ENCODE peak calls at places on chromosome 1, in four cellular contexts. O, D, Y and M are unnamed samples.

GRCh38 chr1:53187371-53187770 is 9.3 kb upstream of the CPT2 start:
- DNase-seq in O (no peak), D (no peak), Y (no peak), M (no peak)

GRCh38 chr1:201970334-201971159 is 11.9 kb upstream of the RNPEP start:
- DNase-seq in O (no peak), D (no peak), Y (no peak), M (no peak)

GRCh38 chr1:210259496-210259895 is 26.9 kb downstream of the SERTAD4 start:
- DNase-seq in O (no peak), D (no peak), Y (peak; percentile 47), M (peak; percentile 40)

GRCh38 chr1:8189931-8190483 is 127.9 kb upstream of the SLC45A1 start:
- DNase-seq in O (peak; percentile 100), D (no peak), Y (no peak), M (no peak)

GRCh38 chr1:77282187-77282865 is 507 bp downstream of the AK5 start:
- DNase-seq in O (no peak), D (peak; percentile 60), Y (peak; percentile 67), M (peak; percentile 53)

GRCh38 chr1:72845342-72845741 is 563.0 kb upstream of the NEGR1 start:
- DNase-seq in O (peak; percentile 0), D (peak; percentile 78), Y (peak; percentile 58), M (peak; percentile 49)

GRCh38 chr1:43530483-43531452 is at the start of gene PTPRF:
- DNase-seq in O (no peak), D (peak; percentile 81), Y (peak; percentile 87), M (peak; percentile 80)

GRCh38 chr1:24003331-24003972 is 23.3 kb upstream of the SRSF10 start:
- DNase-seq in O (peak; percentile 86), D (peak; percentile 59), Y (peak; percentile 47), M (no peak)

GRCh38 chr1:159510223-159510530 is 25.6 kb downstream of the OR10J5 start:
- DNase-seq in O (no peak), D (no peak), Y (no peak), M (peak; percentile 15)

GRCh38 chr1:100292711-100293110 is 26.7 kb downstream of the RTCA start:
- DNase-seq in O (no peak), D (no peak), Y (no peak), M (no peak)

GRCh38 chr1:67273591-67273990 is 34.1 kb upstream of the IL12RB2 start:
- DNase-seq in O (no peak), D (no peak), Y (no peak), M (no peak)

GRCh38 chr1:173347276-173347675 is 129.9 kb upstream of the PRDX6 start:
- DNase-seq in O (no peak), D (no peak), Y (peak; percentile 64), M (no peak)

GRCh38 chr1:59215766-59216291 is 81.1 kb upstream of the FGGY start:
- DNase-seq in O (no peak), D (no peak), Y (no peak), M (no peak)

GRCh38 chr1:8866792-8867415 is 11.6 kb downstream of the ENO1 start:
- DNase-seq in O (no peak), D (no peak), Y (no peak), M (no peak)

GRCh38 chr1:150613061-150613920 is 16.1 kb downstream of the ENSA start:
- DNase-seq in O (peak; percentile 79), D (no peak), Y (no peak), M (peak; percentile 87)

GRCh38 chr1:50158421-50158820 is 49.7 kb downstream of the ELAVL4 start:
- DNase-seq in O (no peak), D (no peak), Y (no peak), M (no peak)
- TF ChIP-seq CTCF in O (no peak), D (no peak), Y (no peak), M (no peak)

DNA sequence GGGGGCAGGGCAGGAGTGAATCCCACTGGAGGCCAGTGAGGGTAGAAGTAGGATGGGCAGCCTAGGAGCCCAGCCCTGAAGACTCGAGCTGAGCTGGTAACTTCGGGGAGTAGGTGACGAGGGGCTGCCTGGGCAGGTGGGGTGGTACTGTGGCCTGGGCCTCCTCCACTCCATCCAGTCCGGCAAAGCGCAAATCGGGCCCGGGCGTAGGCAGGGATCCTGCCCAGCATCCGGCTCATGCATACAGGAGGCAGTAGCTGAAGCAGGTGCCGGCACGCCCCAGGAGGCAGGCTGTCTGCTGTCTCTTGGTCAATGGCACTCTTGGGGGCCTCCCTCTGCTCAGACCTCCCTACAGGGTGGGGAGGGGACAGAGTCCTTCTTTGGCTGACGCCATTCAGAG is 1.3 kb upstream of the TNFRSF25 start:
- DNase-seq in O (no peak), D (no peak), Y (no peak), M (no peak)
- TF ChIP-seq EZH2 in O (no peak), D (no peak), Y (no peak), M (no peak)

DNA sequence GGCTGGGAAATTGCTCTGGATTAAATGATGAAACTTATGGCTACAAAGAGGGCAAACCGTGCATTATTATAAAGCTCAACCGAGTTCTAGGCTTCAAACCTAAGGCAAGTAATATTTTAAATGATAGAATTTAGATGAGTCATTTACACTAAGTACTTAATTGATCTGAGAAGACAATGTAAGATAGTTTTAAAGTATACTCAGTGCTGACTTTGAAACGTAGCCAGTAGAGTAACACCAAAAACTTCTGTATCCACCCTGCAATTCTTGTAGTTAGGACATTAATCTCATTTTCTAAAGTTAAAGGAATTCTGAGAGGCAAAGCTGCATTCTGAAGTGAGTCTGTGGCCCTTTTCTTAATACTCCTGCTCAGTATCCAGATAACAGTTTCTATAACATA is 20.8 kb downstream of the ATP1B1 start:
- DNase-seq in O (no peak), D (no peak), Y (no peak), M (no peak)
- TF ChIP-seq CTCF in O (no peak), D (no peak), Y (no peak), M (no peak)

GRCh38 chr1:208242829-208243521 is 1.2 kb downstream of the PLXNA2 start:
- DNase-seq in O (no peak), D (peak; percentile 66), Y (peak; percentile 78), M (peak; percentile 18)

GRCh38 chr1:208243522-208243850 is 698 bp downstream of the PLXNA2 start:
- DNase-seq in O (no peak), D (peak; percentile 38), Y (peak; percentile 58), M (peak; percentile 12)

GRCh38 chr1:208245185-208245705 is 1.1 kb upstream of the PLXNA2 start:
- DNase-seq in O (peak; percentile 85), D (peak; percentile 96), Y (peak; percentile 96), M (peak; percentile 88)

GRCh38 chr1:208244584-208244916 is 366 bp upstream of the PLXNA2 start:
- DNase-seq in O (no peak), D (no peak), Y (no peak), M (no peak)

DNA sequence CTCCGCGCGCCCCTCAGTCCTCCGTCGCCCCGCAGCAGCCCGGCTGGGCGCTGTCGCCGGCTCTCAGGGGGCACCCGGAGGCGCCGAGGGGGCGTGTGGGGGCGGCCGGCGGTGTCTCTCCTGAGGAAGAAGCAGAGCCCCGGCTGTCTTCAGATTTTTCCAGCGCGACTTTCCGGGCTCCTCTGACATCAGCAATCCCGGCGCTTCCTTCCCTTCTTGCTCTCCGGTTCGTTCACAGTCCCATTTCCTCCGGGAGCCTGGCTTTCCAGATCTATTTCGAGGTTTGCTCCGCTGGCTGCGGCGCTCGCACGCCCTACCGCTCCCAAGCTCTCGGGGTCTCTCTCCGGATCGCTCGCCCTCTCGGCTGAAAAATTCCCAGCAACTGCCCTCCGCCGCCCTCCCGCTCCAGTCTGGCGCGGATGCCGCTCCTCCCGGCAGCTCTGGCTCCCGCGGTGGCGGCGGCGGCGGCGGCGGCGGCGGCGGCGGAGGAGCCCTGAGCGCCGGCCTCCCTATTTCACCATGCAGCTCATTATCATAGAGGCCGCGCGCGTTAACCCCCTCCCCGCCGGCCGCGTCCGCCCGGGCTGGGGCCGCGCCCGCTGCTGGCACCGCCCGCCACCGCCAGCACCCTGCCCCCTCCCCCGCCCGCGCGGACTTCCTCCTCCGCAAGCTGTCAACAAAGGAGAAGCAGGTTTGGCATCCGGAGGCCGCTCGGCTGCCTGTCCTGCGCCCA is at the start of gene PLXNA2:
- DNase-seq in O (peak; percentile 52), D (peak; percentile 88), Y (peak; percentile 91), M (peak; percentile 48)
- TF ChIP-seq EZH2 in O (no peak), D (no peak), Y (no peak), M (peak; percentile 9)

GRCh38 chr1:14769486-14770274 is 171.2 kb downstream of the KAZN start:
- DNase-seq in O (no peak), D (peak; percentile 47), Y (no peak), M (no peak)
- TF ChIP-seq CTCF in O (no peak), D (peak; percentile 55), Y (peak; percentile 35), M (peak; percentile 30)

GRCh38 chr1:64082459-64082858 is 121.0 kb upstream of the UBE2U start:
- DNase-seq in O (no peak), D (no peak), Y (no peak), M (no peak)
- TF ChIP-seq EZH2 in O (no peak), D (no peak), Y (no peak), M (no peak)

DNA sequence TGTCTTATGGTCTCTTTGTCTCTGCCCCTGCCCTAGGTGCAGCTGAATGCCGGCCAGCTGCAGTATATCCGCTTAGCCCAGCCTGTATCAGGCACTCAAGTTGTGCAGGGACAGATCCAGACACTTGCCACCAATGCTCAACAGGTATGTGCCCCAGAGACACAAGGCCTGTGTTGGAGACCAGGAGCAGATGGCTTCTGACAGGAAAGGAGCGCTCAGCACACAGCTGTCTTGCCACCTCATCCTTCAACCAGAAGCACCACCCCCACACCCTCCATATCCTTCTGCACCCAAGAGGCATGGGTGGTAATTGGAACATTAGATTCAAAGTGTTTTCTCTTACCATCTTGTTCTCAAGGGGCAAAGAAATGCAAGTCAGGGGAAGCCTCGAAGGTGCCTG is 17.0 kb upstream of the KCNQ4 start:
- DNase-seq in O (no peak), D (no peak), Y (no peak), M (no peak)
- TF ChIP-seq CTCF in O (no peak), D (no peak), Y (no peak), M (no peak)

DNA sequence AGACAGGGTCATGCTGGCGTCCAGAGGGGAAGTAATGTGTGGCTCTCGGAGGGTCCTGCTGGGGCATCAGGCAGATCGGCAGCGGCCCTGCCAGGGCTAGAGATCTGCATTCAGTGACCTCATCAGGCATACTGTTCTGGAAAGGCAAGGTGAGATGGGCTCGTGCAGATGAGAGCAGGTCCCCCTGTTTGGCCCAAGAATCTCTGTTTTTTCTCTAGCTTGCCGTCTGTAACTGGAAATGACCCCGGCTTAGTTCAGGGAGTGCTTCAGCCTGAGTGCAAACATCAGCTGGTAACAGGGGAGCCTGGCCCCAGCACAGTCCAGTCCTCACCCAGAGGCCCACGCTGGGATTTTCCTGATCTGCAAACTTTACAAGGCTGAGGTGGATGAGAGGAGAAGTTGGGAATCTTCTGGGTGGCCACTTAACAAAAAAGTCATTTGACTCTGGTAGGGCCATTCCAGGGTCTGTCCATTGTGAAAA is 2.1 kb downstream of the FAM163A start:
- DNase-seq in O (no peak), D (peak; percentile 39), Y (peak; percentile 7), M (no peak)
- TF ChIP-seq EZH2 in O (no peak), D (no peak), Y (no peak), M (no peak)

GRCh38 chr1:216887032-216887431 is 163.8 kb upstream of the ESRRG start:
- DNase-seq in O (no peak), D (no peak), Y (no peak), M (no peak)

GRCh38 chr1:216888721-216889120 is 165.5 kb upstream of the ESRRG start:
- DNase-seq in O (no peak), D (no peak), Y (no peak), M (no peak)

GRCh38 chr1:216883518-216883917 is 160.3 kb upstream of the ESRRG start:
- DNase-seq in O (no peak), D (peak; percentile 36), Y (no peak), M (no peak)
- TF ChIP-seq CTCF in O (no peak), D (peak; percentile 48), Y (peak; percentile 8), M (no peak)